ENCODE peak calls at places on chromosomes 13 and 19, in eight cellular contexts. D is GM23338, W is endothelial cell of umbilical vein, G is HCT116, F is GM12878, K is H1, R is HepG2, Q is K562. M is an unnamed sample.

GRCh38 chr13:101916108-101916757 is 463.8 kb downstream of the ITGBL1 start:
- DNase-seq in D (peak; percentile 81), W (no peak), G (no peak), F (no peak), K (peak; percentile 80), R (no peak), Q (peak; percentile 0), M (no peak)

GRCh38 chr19:51980116-51980736 is 6.4 kb downstream of the ZNF350 start:
- DNase-seq in D (no peak), W (no peak), G (no peak), F (no peak), K (no peak), R (no peak), Q (no peak), M (no peak)

GRCh38 chr13:38180100-38180499 is 169.6 kb upstream of the UFM1 start:
- DNase-seq in D (no peak), W (no peak), G (no peak), F (no peak), K (no peak), R (no peak), Q (no peak), M (no peak)

GRCh38 chr13:91291078-91291477 is 56.4 kb upstream of the MIR17HG start:
- DNase-seq in D (no peak), W (no peak), G (no peak), F (no peak), K (no peak), R (no peak), Q (no peak), M (no peak)

GRCh38 chr13:25149670-25150069 is 22.4 kb downstream of the AMER2 start:
- DNase-seq in D (no peak), W (no peak), G (no peak), F (no peak), K (no peak), R (no peak), Q (no peak), M (no peak)

GRCh38 chr13:46569471-46569870 is 16.5 kb downstream of the LRCH1 start:
- DNase-seq in D (no peak), W (no peak), G (no peak), F (no peak), K (no peak), R (no peak), Q (no peak), M (no peak)

GRCh38 chr13:61410669-61411297 is 4.9 kb downstream of the PCDH20 start:
- DNase-seq in D (peak; percentile 37), W (peak; percentile 24), G (peak; percentile 2), F (no peak), K (no peak), R (peak; percentile 5), Q (peak; percentile 4), M (no peak)

GRCh38 chr13:61728468-61728867 is 312.8 kb upstream of the PCDH20 start:
- DNase-seq in D (no peak), W (peak; percentile 3), G (no peak), F (no peak), K (no peak), R (no peak), Q (no peak), M (peak; percentile 90)

GRCh38 chr13:49499889-49500660 is 4.3 kb downstream of the PHF11 start:
- DNase-seq in D (no peak), W (no peak), G (no peak), F (no peak), K (no peak), R (no peak), Q (no peak), M (no peak)

GRCh38 chr13:95607363-95607762 is 37.1 kb downstream of the DZIP1 start:
- DNase-seq in D (no peak), W (peak; percentile 68), G (no peak), F (no peak), K (no peak), R (no peak), Q (no peak), M (no peak)

GRCh38 chr19:50921391-50922315 is 10.5 kb upstream of the KLK4 start:
- DNase-seq in D (peak; percentile 36), W (no peak), G (no peak), F (no peak), K (peak; percentile 48), R (no peak), Q (no peak), M (no peak)

GRCh38 chr13:112575680-112576079 is 12.3 kb downstream of the TUBGCP3 start:
- DNase-seq in D (peak; percentile 70), W (peak; percentile 31), G (no peak), F (no peak), K (no peak), R (no peak), Q (peak; percentile 28), M (no peak)
- H3K4me3 ChIP-seq in D (no peak overlapping the region), W (no peak overlapping the region), G (no peak overlapping the region), F (no peak overlapping the region), K (no peak overlapping the region), R (no peak overlapping the region), Q (no peak overlapping the region), M (no peak overlapping the region)

GRCh38 chr13:93466502-93467036 is 240.0 kb downstream of the GPC6 start:
- DNase-seq in D (no peak), W (no peak), G (no peak), F (no peak), K (no peak), R (peak; percentile 15), Q (no peak), M (no peak)
- TF ChIP-seq POLR2AphosphoS5 in D (no peak), W (no peak), G (no peak), F (no peak), K (no peak), R (no peak), Q (no peak), M (no peak)

DNA sequence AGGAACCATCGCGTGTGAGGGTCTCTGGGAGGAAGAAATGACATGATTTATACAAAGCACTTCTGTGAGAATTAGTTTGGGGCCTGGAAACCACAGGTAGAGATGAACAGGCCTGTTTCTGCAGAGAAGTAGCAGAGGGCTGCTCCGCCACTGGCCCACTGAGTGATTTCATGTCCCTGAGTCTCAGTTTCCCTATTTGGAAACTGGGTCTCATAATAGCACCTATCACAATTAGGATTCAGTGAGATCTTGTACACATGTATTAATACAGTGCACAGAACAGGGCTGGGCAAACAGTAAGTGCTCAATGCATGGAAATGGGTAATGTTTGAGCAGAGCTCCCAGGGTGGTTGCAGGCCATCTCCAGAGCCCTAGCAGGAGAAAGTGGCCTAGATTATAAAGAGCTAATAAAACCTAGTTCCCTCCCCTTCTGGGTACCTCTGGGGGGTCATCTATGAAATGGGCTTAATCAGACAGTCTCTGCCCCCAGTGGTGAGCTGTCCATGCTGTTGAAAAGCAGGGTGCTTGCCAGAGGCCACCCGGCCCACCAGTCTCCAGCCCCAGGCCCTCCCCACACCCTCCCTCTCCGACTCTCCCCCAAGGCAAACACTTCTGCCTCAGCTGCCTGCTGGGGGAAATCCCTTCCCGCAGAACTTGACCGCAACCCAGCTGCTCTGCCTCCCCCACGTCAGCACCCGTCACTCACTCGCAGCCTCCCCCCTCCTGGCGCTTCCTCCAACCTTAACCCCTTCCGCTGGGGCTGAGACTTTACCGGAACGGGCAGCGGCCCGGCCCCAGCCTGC is 4.5 kb downstream of the BCL3 start:
- DNase-seq in D (peak; percentile 85), W (peak; percentile 91), G (no peak), F (peak; percentile 94), K (peak; percentile 70), R (peak; percentile 50), Q (peak; percentile 94), M (no peak)
- TF ChIP-seq EZH2 in D (no peak), W (no peak), G (no peak), F (no peak), K (no peak), R (no peak), Q (no peak), M (no peak)

DNA sequence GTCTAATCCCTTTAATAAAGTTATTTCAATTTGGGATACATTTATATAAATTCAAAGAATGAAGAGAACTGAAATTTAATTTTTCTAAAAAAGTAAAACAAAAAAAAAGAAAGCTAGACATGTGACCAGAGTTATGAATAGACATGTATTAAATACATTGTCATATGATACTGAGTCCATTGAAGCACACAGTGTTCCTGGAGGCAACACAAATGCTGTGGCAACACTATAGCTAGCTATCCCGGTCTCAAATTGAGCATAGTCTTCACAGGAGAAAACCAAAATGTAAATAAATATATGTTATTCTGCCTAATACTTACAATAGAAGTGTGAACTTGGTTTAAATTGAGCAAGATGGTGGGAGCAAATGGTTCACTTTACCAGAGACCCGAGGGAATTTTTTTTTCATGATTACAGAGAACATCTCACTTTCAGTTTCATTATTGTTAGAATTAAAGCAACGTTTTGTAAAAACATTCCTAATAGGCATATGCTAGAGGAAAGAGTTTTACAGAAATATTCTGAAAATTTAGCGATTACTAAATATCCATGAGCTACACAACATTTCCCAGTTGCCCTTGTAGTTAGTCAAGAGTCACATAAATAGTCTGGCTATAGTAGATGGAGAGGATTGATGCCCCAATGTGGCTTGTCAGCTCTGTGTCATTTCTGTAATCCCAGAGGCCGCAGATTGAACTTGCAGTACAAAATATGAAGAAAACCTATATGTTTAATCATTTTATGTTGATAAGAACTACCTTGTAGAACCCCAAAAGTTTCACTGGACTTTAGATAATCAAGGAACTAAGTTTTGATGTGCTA is 775.7 kb upstream of the SPRY2 start:
- DNase-seq in D (no peak), W (no peak), G (no peak), F (no peak), K (no peak), R (no peak), Q (no peak), M (no peak)
- H3K4me3 ChIP-seq in D (no peak overlapping the region), W (no peak overlapping the region), G (no peak overlapping the region), F (peak overlapping the region; percentile 17), K (no peak overlapping the region), R (no peak overlapping the region), Q (no peak overlapping the region), M (no peak overlapping the region)

DNA sequence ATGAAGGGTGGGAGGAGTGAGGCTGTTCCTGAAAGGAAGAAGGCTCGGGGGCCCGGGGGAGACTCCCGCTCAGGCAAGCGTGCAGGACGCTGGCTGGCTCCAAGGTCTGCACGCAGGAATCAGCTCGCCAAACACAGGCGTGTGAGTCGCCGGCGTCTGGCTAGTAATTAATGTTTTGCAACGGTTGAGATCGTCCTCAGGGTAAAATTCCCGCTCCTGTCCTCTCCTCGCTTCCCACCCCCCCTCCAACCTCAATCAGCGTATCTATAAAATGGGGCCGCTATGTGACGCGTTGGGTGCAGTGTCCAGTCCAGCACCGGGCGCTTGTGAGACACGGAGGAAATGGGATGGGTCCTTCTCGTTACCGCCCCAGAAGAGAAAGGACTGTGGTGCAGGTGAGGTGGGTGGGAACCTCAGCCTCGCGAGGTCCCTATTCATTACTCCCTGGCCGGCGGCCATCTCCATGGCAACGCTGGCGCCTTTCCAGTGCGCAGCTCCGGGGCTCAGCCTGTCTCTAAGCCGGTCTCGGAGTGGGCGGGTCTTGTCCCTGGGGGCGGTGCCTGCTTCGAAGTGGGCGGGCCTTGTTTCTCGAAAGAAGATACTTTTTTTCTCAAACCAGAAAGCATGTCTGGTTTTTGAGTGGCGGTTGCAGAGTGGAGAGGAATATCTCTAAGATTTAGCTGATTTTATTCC is 6.5 kb upstream of the ZNF579 start:
- DNase-seq in D (peak; percentile 98), W (peak; percentile 92), G (peak; percentile 85), F (peak; percentile 60), K (peak; percentile 99), R (peak; percentile 93), Q (peak; percentile 96), M (peak; percentile 77)
- TF ChIP-seq POLR2AphosphoS5 in D (peak; percentile 20), W (peak; percentile 17), G (peak; percentile 39), F (no peak), K (no peak), R (peak; percentile 22), Q (no peak), M (peak; percentile 54)

M was measured in SK-N-MC.